ENCODE peak calls at places on chromosomes 4 and X, in five cellular contexts. One of them, this sample, is unnamed.

GRCh38 chr4:73740353-73740778 is at the start of gene CXCL8:
- DNase-seq in naive thymus-derived CD4-positive, alpha-beta T cell: no peak
- DNase-seq in ovary: no peak
- DNase-seq in astrocyte of the spinal cord: peak; percentile 94
- DNase-seq in choroid plexus epithelial cell: peak; percentile 97
- DNase-seq in this sample: peak; percentile 75

GRCh38 chr4:83112239-83112638 is 2.3 kb downstream of the PLAC8 start:
- DNase-seq in naive thymus-derived CD4-positive, alpha-beta T cell: no peak
- DNase-seq in ovary: no peak
- DNase-seq in astrocyte of the spinal cord: no peak
- DNase-seq in choroid plexus epithelial cell: no peak
- DNase-seq in this sample: no peak

GRCh38 chr4:76067652-76068286 is 6.7 kb upstream of the ART3 start:
- DNase-seq in naive thymus-derived CD4-positive, alpha-beta T cell: peak; percentile 58
- DNase-seq in ovary: peak; percentile 38
- DNase-seq in astrocyte of the spinal cord: peak; percentile 75
- DNase-seq in choroid plexus epithelial cell: peak; percentile 87
- DNase-seq in this sample: peak; percentile 21

GRCh38 chr4:123661080-123661737 is 264.6 kb downstream of the SPRY1 start:
- DNase-seq in naive thymus-derived CD4-positive, alpha-beta T cell: no peak
- DNase-seq in ovary: no peak
- DNase-seq in astrocyte of the spinal cord: peak; percentile 51
- DNase-seq in choroid plexus epithelial cell: peak; percentile 60
- DNase-seq in this sample: no peak

GRCh38 chrX:38881727-38882126 is 80.5 kb downstream of the MID1IP1 start:
- DNase-seq in naive thymus-derived CD4-positive, alpha-beta T cell: no peak
- DNase-seq in ovary: no peak
- DNase-seq in astrocyte of the spinal cord: no peak
- DNase-seq in choroid plexus epithelial cell: no peak
- DNase-seq in this sample: no peak

GRCh38 chr4:44678094-44679023 is at the start of gene GUF1:
- DNase-seq in naive thymus-derived CD4-positive, alpha-beta T cell: peak; percentile 83
- DNase-seq in ovary: peak; percentile 89
- DNase-seq in astrocyte of the spinal cord: peak; percentile 94
- DNase-seq in choroid plexus epithelial cell: peak; percentile 93
- DNase-seq in this sample: peak; percentile 65

GRCh38 chrX:39953879-39954278 is 143.9 kb downstream of the BCOR start:
- DNase-seq in naive thymus-derived CD4-positive, alpha-beta T cell: no peak
- DNase-seq in ovary: no peak
- DNase-seq in astrocyte of the spinal cord: peak; percentile 84
- DNase-seq in choroid plexus epithelial cell: peak; percentile 78
- DNase-seq in this sample: peak; percentile 41

GRCh38 chr4:153764611-153765368 is 5.0 kb upstream of the RNF175 start:
- DNase-seq in naive thymus-derived CD4-positive, alpha-beta T cell: no peak
- DNase-seq in ovary: no peak
- DNase-seq in astrocyte of the spinal cord: peak; percentile 60
- DNase-seq in choroid plexus epithelial cell: peak; percentile 45
- DNase-seq in this sample: no peak

GRCh38 chr4:158200214-158200613 is 10.1 kb upstream of the TMEM144 start:
- DNase-seq in naive thymus-derived CD4-positive, alpha-beta T cell: no peak
- DNase-seq in ovary: no peak
- DNase-seq in astrocyte of the spinal cord: no peak
- DNase-seq in choroid plexus epithelial cell: no peak
- DNase-seq in this sample: no peak

GRCh38 chr4:147843162-147843561 is 111.3 kb downstream of the ARHGAP10 start:
- DNase-seq in naive thymus-derived CD4-positive, alpha-beta T cell: no peak
- DNase-seq in ovary: no peak
- DNase-seq in astrocyte of the spinal cord: no peak
- DNase-seq in choroid plexus epithelial cell: no peak
- DNase-seq in this sample: no peak

GRCh38 chrX:69060631-69061408 is 104.4 kb downstream of the PJA1 start:
- DNase-seq in naive thymus-derived CD4-positive, alpha-beta T cell: no peak
- DNase-seq in ovary: no peak
- DNase-seq in astrocyte of the spinal cord: peak; percentile 34
- DNase-seq in choroid plexus epithelial cell: peak; percentile 55
- DNase-seq in this sample: no peak

DNA sequence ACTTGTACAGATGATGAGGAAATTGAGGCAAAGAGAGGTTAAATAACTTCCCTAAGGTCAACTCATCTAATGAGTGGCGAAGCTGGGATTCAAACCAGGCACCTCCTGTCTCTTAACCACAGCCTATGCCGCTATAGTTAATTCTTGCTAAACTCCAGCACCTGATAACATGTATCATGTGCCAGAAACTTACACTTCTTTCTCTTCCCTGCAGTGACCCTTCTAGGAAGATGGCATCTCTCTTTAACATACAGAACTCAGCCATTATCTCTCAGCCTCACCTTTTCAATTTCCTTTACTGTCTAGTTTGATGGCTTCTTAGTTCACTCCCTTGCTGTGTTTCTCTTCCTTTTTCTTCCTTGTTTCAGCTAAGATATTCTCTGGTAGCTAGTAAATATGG is 2.5 kb downstream of the VBP1 start:
- DNase-seq in naive thymus-derived CD4-positive, alpha-beta T cell: no peak
- DNase-seq in ovary: no peak
- DNase-seq in astrocyte of the spinal cord: no peak
- DNase-seq in choroid plexus epithelial cell: no peak
- DNase-seq in this sample: no peak
- H3K4me3 ChIP-seq in naive thymus-derived CD4-positive, alpha-beta T cell: no peak overlapping the region
- H3K4me3 ChIP-seq in ovary: no peak overlapping the region
- H3K4me3 ChIP-seq in astrocyte of the spinal cord: no peak overlapping the region
- H3K4me3 ChIP-seq in choroid plexus epithelial cell: no peak overlapping the region
- H3K4me3 ChIP-seq in this sample: no peak overlapping the region

GRCh38 chr4:118898684-118899138 is 10.1 kb downstream of the SYNPO2 start:
- DNase-seq in naive thymus-derived CD4-positive, alpha-beta T cell: no peak
- DNase-seq in ovary: peak; percentile 46
- DNase-seq in astrocyte of the spinal cord: no peak
- DNase-seq in choroid plexus epithelial cell: no peak
- DNase-seq in this sample: no peak

GRCh38 chr4:118898221-118898620 is 9.6 kb downstream of the SYNPO2 start:
- DNase-seq in naive thymus-derived CD4-positive, alpha-beta T cell: no peak
- DNase-seq in ovary: no peak
- DNase-seq in astrocyte of the spinal cord: no peak
- DNase-seq in choroid plexus epithelial cell: no peak
- DNase-seq in this sample: no peak

GRCh38 chr4:118889313-118889694 is 650 bp downstream of the SYNPO2 start:
- DNase-seq in naive thymus-derived CD4-positive, alpha-beta T cell: no peak
- DNase-seq in ovary: no peak
- DNase-seq in astrocyte of the spinal cord: no peak
- DNase-seq in choroid plexus epithelial cell: peak; percentile 10
- DNase-seq in this sample: no peak

GRCh38 chr4:118888666-118889312 is at the start of gene SYNPO2:
- DNase-seq in naive thymus-derived CD4-positive, alpha-beta T cell: peak; percentile 33
- DNase-seq in ovary: peak; percentile 91
- DNase-seq in astrocyte of the spinal cord: peak; percentile 90
- DNase-seq in choroid plexus epithelial cell: peak; percentile 93
- DNase-seq in this sample: peak; percentile 67

DNA sequence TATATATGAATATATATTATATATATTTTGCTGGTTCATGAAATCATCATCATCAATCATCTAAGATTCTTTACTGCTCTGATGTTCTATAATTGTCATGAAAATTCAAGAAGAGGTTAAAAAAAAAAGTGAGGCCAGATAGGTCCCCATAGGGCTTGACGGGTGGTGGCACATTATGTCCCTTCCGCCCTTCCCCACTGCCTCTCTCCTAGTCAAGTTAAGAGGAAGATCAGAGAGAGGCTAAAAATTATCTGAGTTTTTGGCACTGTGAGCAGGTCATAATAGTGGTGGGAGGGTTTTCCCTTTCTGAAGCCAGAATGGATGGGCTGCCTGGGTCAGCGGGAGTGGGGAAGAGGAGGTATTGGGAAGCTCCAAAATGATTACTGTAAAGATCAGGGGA is 5.4 kb downstream of the SYNPO2 start:
- DNase-seq in naive thymus-derived CD4-positive, alpha-beta T cell: no peak
- DNase-seq in ovary: no peak
- DNase-seq in astrocyte of the spinal cord: no peak
- DNase-seq in choroid plexus epithelial cell: no peak
- DNase-seq in this sample: no peak
- H3K4me3 ChIP-seq in naive thymus-derived CD4-positive, alpha-beta T cell: no peak overlapping the region
- H3K4me3 ChIP-seq in ovary: no peak overlapping the region
- H3K4me3 ChIP-seq in astrocyte of the spinal cord: no peak overlapping the region
- H3K4me3 ChIP-seq in choroid plexus epithelial cell: no peak overlapping the region
- H3K4me3 ChIP-seq in this sample: no peak overlapping the region

GRCh38 chr4:183987987-183988392 is 82.9 kb downstream of the STOX2 start:
- DNase-seq in naive thymus-derived CD4-positive, alpha-beta T cell: no peak
- DNase-seq in ovary: peak; percentile 61
- DNase-seq in astrocyte of the spinal cord: peak; percentile 92
- DNase-seq in choroid plexus epithelial cell: peak; percentile 84
- DNase-seq in this sample: peak; percentile 87
- H3K4me3 ChIP-seq in naive thymus-derived CD4-positive, alpha-beta T cell: no peak overlapping the region
- H3K4me3 ChIP-seq in ovary: peak overlapping the region; percentile 29
- H3K4me3 ChIP-seq in astrocyte of the spinal cord: peak overlapping the region; percentile 45
- H3K4me3 ChIP-seq in choroid plexus epithelial cell: peak overlapping the region; percentile 49
- H3K4me3 ChIP-seq in this sample: peak overlapping the region; percentile 44

GRCh38 chr4:43547560-43547959 is 655.0 kb downstream of the GRXCR1 start:
- DNase-seq in naive thymus-derived CD4-positive, alpha-beta T cell: no peak
- DNase-seq in ovary: no peak
- DNase-seq in astrocyte of the spinal cord: no peak
- DNase-seq in choroid plexus epithelial cell: no peak
- DNase-seq in this sample: no peak
- H3K4me3 ChIP-seq in naive thymus-derived CD4-positive, alpha-beta T cell: no peak overlapping the region
- H3K4me3 ChIP-seq in ovary: no peak overlapping the region
- H3K4me3 ChIP-seq in astrocyte of the spinal cord: no peak overlapping the region
- H3K4me3 ChIP-seq in choroid plexus epithelial cell: no peak overlapping the region
- H3K4me3 ChIP-seq in this sample: no peak overlapping the region

DNA sequence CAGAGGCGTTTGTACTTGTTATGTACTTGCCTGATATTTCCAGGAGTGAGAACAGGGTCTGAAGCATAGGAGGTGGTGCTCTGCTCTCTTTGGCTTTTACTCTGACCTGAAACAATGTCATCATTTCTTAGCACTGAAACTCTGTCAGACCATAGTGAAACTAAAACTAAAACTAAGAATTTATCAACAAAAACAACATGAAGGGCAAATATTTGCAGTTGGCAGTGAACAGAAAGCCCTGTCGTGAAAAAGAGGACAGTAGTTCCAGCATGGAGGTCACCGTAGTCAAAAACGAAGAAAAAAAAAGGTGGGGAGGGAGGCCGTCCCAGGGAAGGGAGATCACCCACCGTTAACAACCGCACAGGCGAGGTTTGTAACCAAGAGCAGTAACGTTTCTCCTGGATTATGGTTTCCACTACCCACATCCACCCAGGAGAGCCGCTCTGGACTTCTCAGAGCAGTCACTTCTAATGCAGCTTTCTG is 97.5 kb downstream of the ANK2 start:
- DNase-seq in naive thymus-derived CD4-positive, alpha-beta T cell: no peak
- DNase-seq in ovary: peak; percentile 29
- DNase-seq in astrocyte of the spinal cord: peak; percentile 22
- DNase-seq in choroid plexus epithelial cell: peak; percentile 28
- DNase-seq in this sample: no peak
- H3K4me3 ChIP-seq in naive thymus-derived CD4-positive, alpha-beta T cell: no peak overlapping the region
- H3K4me3 ChIP-seq in ovary: peak overlapping the region; percentile 39
- H3K4me3 ChIP-seq in astrocyte of the spinal cord: peak overlapping the region; percentile 22
- H3K4me3 ChIP-seq in choroid plexus epithelial cell: peak overlapping the region; percentile 43
- H3K4me3 ChIP-seq in this sample: no peak overlapping the region

GRCh38 chr4:36343501-36343900 is 62.1 kb downstream of the DTHD1 start:
- DNase-seq in naive thymus-derived CD4-positive, alpha-beta T cell: no peak
- DNase-seq in ovary: no peak
- DNase-seq in astrocyte of the spinal cord: no peak
- DNase-seq in choroid plexus epithelial cell: no peak
- DNase-seq in this sample: no peak

GRCh38 chr4:36351082-36351666 is 69.8 kb downstream of the DTHD1 start:
- DNase-seq in naive thymus-derived CD4-positive, alpha-beta T cell: peak; percentile 60
- DNase-seq in ovary: no peak
- DNase-seq in astrocyte of the spinal cord: peak; percentile 55
- DNase-seq in choroid plexus epithelial cell: peak; percentile 53
- DNase-seq in this sample: peak; percentile 8

GRCh38 chr4:36349904-36350554 is 68.6 kb downstream of the DTHD1 start:
- DNase-seq in naive thymus-derived CD4-positive, alpha-beta T cell: no peak
- DNase-seq in ovary: no peak
- DNase-seq in astrocyte of the spinal cord: peak; percentile 1
- DNase-seq in choroid plexus epithelial cell: no peak
- DNase-seq in this sample: no peak

GRCh38 chr4:36348403-36348938 is 67.1 kb downstream of the DTHD1 start:
- DNase-seq in naive thymus-derived CD4-positive, alpha-beta T cell: peak; percentile 53
- DNase-seq in ovary: no peak
- DNase-seq in astrocyte of the spinal cord: no peak
- DNase-seq in choroid plexus epithelial cell: no peak
- DNase-seq in this sample: no peak
- H3K4me3 ChIP-seq in naive thymus-derived CD4-positive, alpha-beta T cell: no peak overlapping the region
- H3K4me3 ChIP-seq in ovary: no peak overlapping the region
- H3K4me3 ChIP-seq in astrocyte of the spinal cord: no peak overlapping the region
- H3K4me3 ChIP-seq in choroid plexus epithelial cell: no peak overlapping the region
- H3K4me3 ChIP-seq in this sample: no peak overlapping the region

DNA sequence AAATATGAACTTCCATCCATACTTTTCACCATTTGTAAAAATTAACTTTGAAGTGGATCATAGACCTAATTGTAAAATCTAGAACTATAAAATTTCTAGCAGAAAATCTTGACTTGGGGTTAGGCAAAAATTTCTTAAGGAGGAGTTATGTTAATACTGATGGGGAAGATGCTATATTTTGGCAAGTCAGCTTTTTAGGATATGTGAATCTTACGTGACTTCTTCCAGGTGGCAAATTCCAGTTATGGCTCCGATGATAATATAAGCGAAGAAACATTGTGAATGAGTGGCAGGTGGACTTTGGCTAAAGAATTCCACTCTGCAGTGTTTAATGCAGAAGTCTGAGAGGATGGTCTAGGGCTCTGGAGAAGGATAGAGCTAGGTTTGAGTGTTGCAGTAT is 1.5 kb downstream of the PRPS2 start:
- DNase-seq in naive thymus-derived CD4-positive, alpha-beta T cell: no peak
- DNase-seq in ovary: no peak
- DNase-seq in astrocyte of the spinal cord: no peak
- DNase-seq in choroid plexus epithelial cell: no peak
- DNase-seq in this sample: no peak
- H3K4me3 ChIP-seq in naive thymus-derived CD4-positive, alpha-beta T cell: no peak overlapping the region
- H3K4me3 ChIP-seq in ovary: no peak overlapping the region
- H3K4me3 ChIP-seq in astrocyte of the spinal cord: no peak overlapping the region
- H3K4me3 ChIP-seq in choroid plexus epithelial cell: no peak overlapping the region
- H3K4me3 ChIP-seq in this sample: no peak overlapping the region

GRCh38 chr4:10203851-10204250 is 87.3 kb upstream of the WDR1 start:
- DNase-seq in naive thymus-derived CD4-positive, alpha-beta T cell: no peak
- DNase-seq in ovary: no peak
- DNase-seq in astrocyte of the spinal cord: no peak
- DNase-seq in choroid plexus epithelial cell: no peak
- DNase-seq in this sample: no peak

GRCh38 chr4:10201356-10202223 is 85.0 kb upstream of the WDR1 start:
- DNase-seq in naive thymus-derived CD4-positive, alpha-beta T cell: no peak
- DNase-seq in ovary: no peak
- DNase-seq in astrocyte of the spinal cord: no peak
- DNase-seq in choroid plexus epithelial cell: no peak
- DNase-seq in this sample: no peak

GRCh38 chr4:10207116-10207515 is 90.5 kb upstream of the WDR1 start:
- DNase-seq in naive thymus-derived CD4-positive, alpha-beta T cell: no peak
- DNase-seq in ovary: no peak
- DNase-seq in astrocyte of the spinal cord: no peak
- DNase-seq in choroid plexus epithelial cell: no peak
- DNase-seq in this sample: no peak

GRCh38 chr4:10204401-10205058 is 87.9 kb upstream of the WDR1 start:
- DNase-seq in naive thymus-derived CD4-positive, alpha-beta T cell: no peak
- DNase-seq in ovary: no peak
- DNase-seq in astrocyte of the spinal cord: no peak
- DNase-seq in choroid plexus epithelial cell: no peak
- DNase-seq in this sample: no peak

GRCh38 chr4:10205223-10205622 is 88.6 kb upstream of the WDR1 start:
- DNase-seq in naive thymus-derived CD4-positive, alpha-beta T cell: no peak
- DNase-seq in ovary: no peak
- DNase-seq in astrocyte of the spinal cord: no peak
- DNase-seq in choroid plexus epithelial cell: no peak
- DNase-seq in this sample: no peak
- H3K4me3 ChIP-seq in naive thymus-derived CD4-positive, alpha-beta T cell: no peak overlapping the region
- H3K4me3 ChIP-seq in ovary: no peak overlapping the region
- H3K4me3 ChIP-seq in astrocyte of the spinal cord: no peak overlapping the region
- H3K4me3 ChIP-seq in choroid plexus epithelial cell: no peak overlapping the region
- H3K4me3 ChIP-seq in this sample: no peak overlapping the region

GRCh38 chr4:183304067-183304466 is 16.0 kb downstream of the CLDN22 start:
- DNase-seq in naive thymus-derived CD4-positive, alpha-beta T cell: no peak
- DNase-seq in ovary: no peak
- DNase-seq in astrocyte of the spinal cord: no peak
- DNase-seq in choroid plexus epithelial cell: no peak
- DNase-seq in this sample: no peak
- H3K4me3 ChIP-seq in naive thymus-derived CD4-positive, alpha-beta T cell: no peak overlapping the region
- H3K4me3 ChIP-seq in ovary: no peak overlapping the region
- H3K4me3 ChIP-seq in astrocyte of the spinal cord: no peak overlapping the region
- H3K4me3 ChIP-seq in choroid plexus epithelial cell: no peak overlapping the region
- H3K4me3 ChIP-seq in this sample: no peak overlapping the region

This sample was measured in skeletal muscle cell.